ENCODE peak calls at places on chromosomes 12 and 14, in ten cellular contexts. K is MM.1S, D is heart right ventricle, E is GM10248, R is OCI-LY7, I is neural crest cell, F is ovary, J is fibroblast of mammary gland, C is endodermal cell, N is cardiac muscle cell. Q is an unnamed sample.

GRCh38 chr12:26188132-26188531 is 7.2 kb upstream of the SSPN start:
- DNase-seq in K (no peak), D (no peak), E (no peak), R (no peak), I (no peak), F (no peak), J (peak; percentile 91), C (no peak), N (peak; percentile 39), Q (no peak)

GRCh38 chr12:32419520-32419960 is 20.2 kb downstream of the FGD4 start:
- DNase-seq in K (no peak), D (no peak), E (no peak), R (no peak), I (no peak), F (no peak), J (peak; percentile 42), C (no peak), N (peak; percentile 74), Q (no peak)

GRCh38 chr12:5944688-5945070 is 380 bp downstream of the ANO2 start:
- DNase-seq in K (no peak), D (no peak), E (no peak), R (no peak), I (no peak), F (no peak), J (no peak), C (peak; percentile 76), N (peak; percentile 6), Q (no peak)

GRCh38 chr12:124684496-124684895 is 117.1 kb upstream of the NCOR2 start:
- DNase-seq in K (no peak), D (no peak), E (no peak), R (no peak), I (no peak), F (no peak), J (no peak), C (no peak), N (no peak), Q (no peak)

GRCh38 chr14:54251356-54251755 is 145.5 kb upstream of the CDKN3 start:
- DNase-seq in K (no peak), D (no peak), E (no peak), R (no peak), I (no peak), F (no peak), J (peak; percentile 21), C (no peak), N (no peak), Q (no peak)

GRCh38 chr14:104131968-104132732 is 6.2 kb upstream of the KIF26A start:
- DNase-seq in K (no peak), D (no peak), E (no peak), R (no peak), I (no peak), F (no peak), J (no peak), C (peak; percentile 31), N (no peak), Q (no peak)

GRCh38 chr12:62537544-62537943 is 70.9 kb downstream of the MON2 start:
- DNase-seq in K (no peak), D (peak; percentile 29), E (no peak), R (no peak), I (no peak), F (peak; percentile 27), J (peak; percentile 81), C (no peak), N (peak; percentile 96), Q (no peak)

GRCh38 chr12:85923767-85924331 is 49.8 kb downstream of the NTS start:
- DNase-seq in K (no peak), D (no peak), E (no peak), R (peak; percentile 1), I (no peak), F (no peak), J (peak; percentile 55), C (no peak), N (peak; percentile 55), Q (peak; percentile 6)

GRCh38 chr12:108305520-108305919 is 33.6 kb downstream of the CMKLR1 start:
- DNase-seq in K (no peak), D (peak; percentile 92), E (no peak), R (no peak), I (no peak), F (peak; percentile 80), J (peak; percentile 93), C (no peak), N (peak; percentile 86), Q (no peak)

GRCh38 chr12:54331-54730 is 12.2 kb upstream of the IQSEC3 start:
- DNase-seq in K (no peak), D (no peak), E (peak; percentile 5), R (no peak), I (no peak), F (no peak), J (no peak), C (peak; percentile 52), N (no peak), Q (peak; percentile 18)

DNA sequence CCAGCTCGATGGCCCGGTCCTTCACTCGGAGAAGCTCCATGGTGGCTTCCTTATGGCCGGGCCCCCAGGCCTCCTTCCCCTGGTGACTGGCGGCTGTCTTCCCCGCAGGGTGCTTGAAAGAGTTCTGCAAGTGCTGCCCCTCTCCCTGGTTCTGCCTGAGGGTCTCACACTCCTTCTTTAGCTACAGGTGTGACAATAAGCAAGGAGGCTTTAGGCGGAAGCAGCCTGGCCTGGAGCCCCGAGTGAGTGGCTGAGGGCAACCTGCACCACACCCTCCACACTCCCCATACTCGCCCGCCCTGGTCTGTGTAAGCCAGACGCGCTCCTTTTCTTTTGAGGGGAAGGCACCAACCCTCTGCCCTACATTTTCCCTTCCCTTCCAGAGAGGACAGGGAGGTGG is 62.5 kb upstream of the GPR68 start:
- DNase-seq in K (no peak), D (no peak), E (no peak), R (no peak), I (no peak), F (no peak), J (no peak), C (no peak), N (no peak), Q (no peak)
- TF ChIP-seq CTCF in K (no peak), D (no peak), E (no peak), R (no peak), I (no peak), F (no peak), J (no peak), C (no peak), N (no peak), Q (no peak)

DNA sequence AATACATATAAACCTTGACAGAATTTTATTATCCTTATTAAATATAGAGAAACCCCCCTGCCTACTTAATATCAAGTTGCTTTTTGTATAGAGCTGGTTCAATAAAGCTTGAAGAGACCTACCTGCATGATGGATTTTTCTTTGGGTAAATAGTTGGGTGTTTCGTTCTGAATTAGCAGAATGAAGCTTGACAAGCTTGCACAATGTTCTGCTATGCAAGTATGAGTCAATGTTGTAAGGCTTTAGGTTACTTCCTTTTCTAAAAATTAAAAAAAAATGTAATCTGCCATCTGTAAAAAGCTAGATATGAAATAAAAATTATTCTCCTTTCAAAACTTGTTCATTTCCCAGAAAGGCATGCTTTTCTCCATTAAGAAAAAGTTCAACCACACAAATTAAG is 1662.6 kb upstream of the SEL1L start:
- DNase-seq in K (no peak), D (no peak), E (no peak), R (no peak), I (no peak), F (no peak), J (no peak), C (no peak), N (no peak), Q (no peak)
- TF ChIP-seq CTCF in K (no peak), D (no peak), E (no peak), R (no peak), I (no peak), F (no peak), J (no peak), C (no peak), N (no peak), Q (no peak)

DNA sequence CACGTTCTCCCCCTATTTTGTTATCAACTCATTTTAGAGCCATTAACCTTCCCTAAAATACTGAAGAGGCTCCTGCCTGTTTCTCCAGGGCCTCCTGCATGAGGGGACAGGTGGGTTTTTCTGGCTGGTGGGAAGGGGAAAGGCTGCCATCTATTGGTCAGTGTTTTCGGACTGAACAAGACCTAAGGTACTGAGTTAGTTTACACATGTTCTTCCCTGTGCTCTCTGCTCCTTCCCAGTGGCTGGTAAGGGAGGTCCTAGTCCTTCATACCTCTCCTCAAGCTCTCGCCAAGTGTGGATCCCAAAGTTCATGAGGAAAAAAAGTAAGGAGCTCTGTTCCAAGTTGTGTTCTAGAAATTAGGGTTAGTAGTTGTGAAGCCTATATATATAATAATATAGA is 357.5 kb downstream of the FSCB start:
- DNase-seq in K (peak; percentile 12), D (no peak), E (no peak), R (peak; percentile 4), I (peak; percentile 32), F (no peak), J (no peak), C (peak; percentile 92), N (peak; percentile 60), Q (no peak)
- TF ChIP-seq CTCF in K (peak; percentile 40), D (no peak), E (no peak), R (peak; percentile 69), I (peak; percentile 62), F (no peak), J (no peak), C (peak; percentile 86), N (peak; percentile 57), Q (peak; percentile 33)

GRCh38 chr14:71403673-71404072 is 496.4 kb downstream of the PCNX1 start:
- DNase-seq in K (peak; percentile 28), D (no peak), E (peak; percentile 38), R (peak; percentile 56), I (no peak), F (no peak), J (peak; percentile 40), C (no peak), N (peak; percentile 47), Q (no peak)
- TF ChIP-seq CTCF in K (no peak), D (no peak), E (peak; percentile 10), R (no peak), I (peak; percentile 41), F (no peak), J (peak; percentile 13), C (peak; percentile 55), N (peak; percentile 4), Q (no peak)

DNA sequence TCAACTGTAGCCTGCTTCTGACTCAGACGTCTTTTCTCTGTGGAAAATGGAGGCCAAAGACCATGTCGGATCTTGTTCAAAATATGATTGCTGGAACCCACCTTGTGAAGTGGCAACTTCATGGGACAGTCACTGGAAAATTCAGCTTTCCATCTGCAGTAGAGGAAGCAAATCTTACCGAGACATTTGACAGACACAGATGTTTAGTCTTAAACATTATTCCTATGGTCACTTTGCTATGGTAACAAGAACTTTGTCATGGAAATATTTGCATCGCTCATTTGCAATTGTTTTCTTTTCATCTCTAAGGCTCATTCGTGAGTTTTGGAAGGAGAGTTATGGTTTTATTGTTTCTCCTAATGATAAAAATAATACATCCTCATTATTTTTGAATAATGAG is 98.3 kb upstream of the HIF1A start:
- DNase-seq in K (no peak), D (no peak), E (no peak), R (no peak), I (no peak), F (no peak), J (no peak), C (no peak), N (peak; percentile 63), Q (no peak)
- TF ChIP-seq CTCF in K (no peak), D (no peak), E (no peak), R (no peak), I (no peak), F (no peak), J (no peak), C (no peak), N (no peak), Q (no peak)